ENCODE peak calls at places on chromosomes 12 and 14, in seven cellular contexts. One of them, this sample, is unnamed.

GRCh38 chr12:22657538-22657937 is 32.6 kb downstream of the ETNK1 start:
- DNase-seq in CD4-positive, CD25-positive, alpha-beta regulatory T cell: no peak
- DNase-seq in astrocyte of the spinal cord: no peak
- DNase-seq in AG04449: no peak
- DNase-seq in H7: no peak
- DNase-seq in tibial artery: no peak
- DNase-seq in left ventricle myocardium inferior: no peak
- DNase-seq in this sample: no peak

GRCh38 chr12:7059780-7060179 is 738 bp upstream of the C1S start:
- DNase-seq in AG04449: no peak
- DNase-seq in astrocyte of the spinal cord: no peak
- DNase-seq in CD4-positive, CD25-positive, alpha-beta regulatory T cell: no peak
- DNase-seq in H7: no peak
- DNase-seq in tibial artery: no peak
- DNase-seq in left ventricle myocardium inferior: no peak
- DNase-seq in this sample: no peak

GRCh38 chr12:32568241-32568640 is 110.9 kb upstream of the DNM1L start:
- DNase-seq in tibial artery: no peak
- DNase-seq in CD4-positive, CD25-positive, alpha-beta regulatory T cell: no peak
- DNase-seq in left ventricle myocardium inferior: no peak
- DNase-seq in H7: no peak
- DNase-seq in AG04449: peak; percentile 73
- DNase-seq in astrocyte of the spinal cord: peak; percentile 87
- DNase-seq in this sample: no peak

GRCh38 chr14:91870001-91870400 is 2.7 kb upstream of the TC2N start:
- DNase-seq in left ventricle myocardium inferior: no peak
- DNase-seq in tibial artery: no peak
- DNase-seq in astrocyte of the spinal cord: no peak
- DNase-seq in AG04449: no peak
- DNase-seq in CD4-positive, CD25-positive, alpha-beta regulatory T cell: peak; percentile 82
- DNase-seq in H7: no peak
- DNase-seq in this sample: peak; percentile 75

GRCh38 chr12:93614917-93615596 is 42.6 kb downstream of the SOCS2 start:
- DNase-seq in H7: no peak
- DNase-seq in tibial artery: no peak
- DNase-seq in left ventricle myocardium inferior: no peak
- DNase-seq in AG04449: no peak
- DNase-seq in CD4-positive, CD25-positive, alpha-beta regulatory T cell: no peak
- DNase-seq in astrocyte of the spinal cord: peak; percentile 9
- DNase-seq in this sample: no peak

GRCh38 chr14:96592591-96593388 is 90.6 kb downstream of the PAPOLA start:
- DNase-seq in left ventricle myocardium inferior: peak; percentile 41
- DNase-seq in CD4-positive, CD25-positive, alpha-beta regulatory T cell: peak; percentile 49
- DNase-seq in astrocyte of the spinal cord: peak; percentile 13
- DNase-seq in tibial artery: no peak
- DNase-seq in H7: peak; percentile 95
- DNase-seq in AG04449: no peak
- DNase-seq in this sample: peak; percentile 59

GRCh38 chr12:25394025-25394424 is 143.3 kb upstream of the KRAS start:
- DNase-seq in H7: no peak
- DNase-seq in AG04449: no peak
- DNase-seq in left ventricle myocardium inferior: no peak
- DNase-seq in tibial artery: no peak
- DNase-seq in astrocyte of the spinal cord: no peak
- DNase-seq in CD4-positive, CD25-positive, alpha-beta regulatory T cell: no peak
- DNase-seq in this sample: no peak

GRCh38 chr12:93748672-93749403 is 71.7 kb downstream of the CRADD start:
- DNase-seq in CD4-positive, CD25-positive, alpha-beta regulatory T cell: no peak
- DNase-seq in left ventricle myocardium inferior: no peak
- DNase-seq in AG04449: no peak
- DNase-seq in astrocyte of the spinal cord: no peak
- DNase-seq in tibial artery: no peak
- DNase-seq in H7: no peak
- DNase-seq in this sample: no peak

GRCh38 chr14:63875311-63875710 is 22.5 kb downstream of the SYNE2 start:
- DNase-seq in H7: no peak
- DNase-seq in astrocyte of the spinal cord: peak; percentile 74
- DNase-seq in tibial artery: no peak
- DNase-seq in left ventricle myocardium inferior: no peak
- DNase-seq in AG04449: no peak
- DNase-seq in CD4-positive, CD25-positive, alpha-beta regulatory T cell: no peak
- DNase-seq in this sample: no peak

GRCh38 chr12:122668268-122668667 is 34.9 kb downstream of the HCAR2 start:
- DNase-seq in H7: peak; percentile 46
- DNase-seq in astrocyte of the spinal cord: no peak
- DNase-seq in tibial artery: no peak
- DNase-seq in AG04449: no peak
- DNase-seq in left ventricle myocardium inferior: no peak
- DNase-seq in CD4-positive, CD25-positive, alpha-beta regulatory T cell: no peak
- DNase-seq in this sample: no peak

GRCh38 chr14:22650960-22651521 is 6.9 kb upstream of the OR6J1 start:
- DNase-seq in left ventricle myocardium inferior: no peak
- DNase-seq in H7: no peak
- DNase-seq in AG04449: no peak
- DNase-seq in CD4-positive, CD25-positive, alpha-beta regulatory T cell: no peak
- DNase-seq in astrocyte of the spinal cord: peak; percentile 55
- DNase-seq in tibial artery: no peak
- DNase-seq in this sample: no peak

GRCh38 chr12:56151672-56152131 is 685 bp upstream of the MYL6B start:
- DNase-seq in CD4-positive, CD25-positive, alpha-beta regulatory T cell: peak; percentile 73
- DNase-seq in H7: peak; percentile 84
- DNase-seq in AG04449: no peak
- DNase-seq in astrocyte of the spinal cord: no peak
- DNase-seq in left ventricle myocardium inferior: no peak
- DNase-seq in tibial artery: no peak
- DNase-seq in this sample: peak; percentile 26

GRCh38 chr12:118704517-118704916 is 276.8 kb upstream of the SRRM4 start:
- DNase-seq in left ventricle myocardium inferior: no peak
- DNase-seq in AG04449: no peak
- DNase-seq in astrocyte of the spinal cord: no peak
- DNase-seq in CD4-positive, CD25-positive, alpha-beta regulatory T cell: no peak
- DNase-seq in H7: peak; percentile 42
- DNase-seq in tibial artery: no peak
- DNase-seq in this sample: no peak

GRCh38 chr12:76554411-76555225 is 5.0 kb downstream of the OSBPL8 start:
- DNase-seq in AG04449: no peak
- DNase-seq in CD4-positive, CD25-positive, alpha-beta regulatory T cell: no peak
- DNase-seq in H7: no peak
- DNase-seq in left ventricle myocardium inferior: no peak
- DNase-seq in astrocyte of the spinal cord: no peak
- DNase-seq in tibial artery: no peak
- DNase-seq in this sample: no peak

GRCh38 chr12:59182191-59182590 is 261.9 kb upstream of the LRIG3 start:
- DNase-seq in H7: no peak
- DNase-seq in tibial artery: no peak
- DNase-seq in left ventricle myocardium inferior: no peak
- DNase-seq in astrocyte of the spinal cord: no peak
- DNase-seq in CD4-positive, CD25-positive, alpha-beta regulatory T cell: no peak
- DNase-seq in AG04449: no peak
- DNase-seq in this sample: no peak

GRCh38 chr12:56321027-56321426 is 5.2 kb upstream of the CNPY2 start:
- DNase-seq in tibial artery: no peak
- DNase-seq in left ventricle myocardium inferior: no peak
- DNase-seq in AG04449: no peak
- DNase-seq in CD4-positive, CD25-positive, alpha-beta regulatory T cell: no peak
- DNase-seq in astrocyte of the spinal cord: no peak
- DNase-seq in H7: no peak
- DNase-seq in this sample: no peak

GRCh38 chr12:31235868-31236395 is 90.0 kb downstream of the SINHCAF start:
- DNase-seq in CD4-positive, CD25-positive, alpha-beta regulatory T cell: no peak
- DNase-seq in AG04449: no peak
- DNase-seq in H7: no peak
- DNase-seq in tibial artery: no peak
- DNase-seq in left ventricle myocardium inferior: no peak
- DNase-seq in astrocyte of the spinal cord: no peak
- DNase-seq in this sample: no peak

GRCh38 chr14:34711808-34712712 is 2.3 kb downstream of the CFL2 start:
- DNase-seq in H7: no peak
- DNase-seq in left ventricle myocardium inferior: no peak
- DNase-seq in AG04449: no peak
- DNase-seq in tibial artery: no peak
- DNase-seq in astrocyte of the spinal cord: no peak
- DNase-seq in CD4-positive, CD25-positive, alpha-beta regulatory T cell: no peak
- DNase-seq in this sample: no peak

GRCh38 chr12:1530592-1531159 is 63.7 kb downstream of the FBXL14 start:
- DNase-seq in left ventricle myocardium inferior: no peak
- DNase-seq in CD4-positive, CD25-positive, alpha-beta regulatory T cell: no peak
- DNase-seq in AG04449: no peak
- DNase-seq in H7: peak; percentile 83
- DNase-seq in astrocyte of the spinal cord: no peak
- DNase-seq in tibial artery: no peak
- DNase-seq in this sample: no peak

GRCh38 chr12:9648701-9649531 is 20.6 kb upstream of the CLEC2D start:
- DNase-seq in AG04449: no peak
- DNase-seq in tibial artery: no peak
- DNase-seq in CD4-positive, CD25-positive, alpha-beta regulatory T cell: no peak
- DNase-seq in H7: no peak
- DNase-seq in astrocyte of the spinal cord: peak; percentile 4
- DNase-seq in left ventricle myocardium inferior: no peak
- DNase-seq in this sample: no peak

GRCh38 chr14:77320238-77320935 is at the start of gene POMT2:
- DNase-seq in tibial artery: peak; percentile 94
- DNase-seq in left ventricle myocardium inferior: peak; percentile 94
- DNase-seq in astrocyte of the spinal cord: peak; percentile 88
- DNase-seq in CD4-positive, CD25-positive, alpha-beta regulatory T cell: peak; percentile 92
- DNase-seq in H7: peak; percentile 96
- DNase-seq in AG04449: no peak
- DNase-seq in this sample: peak; percentile 90
- H3K4me3 ChIP-seq in tibial artery: peak within 1 kb of the TSS; percentile 90
- H3K4me3 ChIP-seq in left ventricle myocardium inferior: peak within 1 kb of the TSS; percentile 100
- H3K4me3 ChIP-seq in astrocyte of the spinal cord: peak within 1 kb of the TSS; percentile 81
- H3K4me3 ChIP-seq in CD4-positive, CD25-positive, alpha-beta regulatory T cell: peak within 1 kb of the TSS; percentile 79
- H3K4me3 ChIP-seq in H7: peak within 1 kb of the TSS; percentile 100
- H3K4me3 ChIP-seq in AG04449: peak within 1 kb of the TSS; percentile 87
- H3K4me3 ChIP-seq in this sample: peak within 1 kb of the TSS; percentile 92

DNA sequence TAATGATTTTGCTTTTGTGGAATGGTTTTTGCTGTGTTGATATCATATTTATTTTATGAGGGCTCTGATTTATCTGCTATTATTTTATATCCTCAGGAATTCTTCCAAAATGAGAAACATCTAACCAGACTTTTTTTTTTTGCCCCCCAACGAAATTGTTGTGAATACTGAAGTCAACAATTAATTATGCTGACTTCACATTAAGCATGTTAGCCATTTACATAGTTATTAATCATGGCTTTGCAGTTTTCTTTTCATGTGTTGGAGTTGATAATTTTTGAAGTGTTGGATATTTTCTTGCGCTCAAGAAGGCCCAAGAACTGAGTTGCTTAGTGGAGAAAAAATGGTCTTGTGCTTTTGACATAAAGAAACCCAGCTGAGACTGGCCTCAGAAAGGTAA is 246.6 kb upstream of the CRY1 start:
- DNase-seq in CD4-positive, CD25-positive, alpha-beta regulatory T cell: no peak
- DNase-seq in AG04449: no peak
- DNase-seq in astrocyte of the spinal cord: no peak
- DNase-seq in H7: no peak
- DNase-seq in left ventricle myocardium inferior: no peak
- DNase-seq in tibial artery: no peak
- DNase-seq in this sample: no peak
- H3K4me3 ChIP-seq in CD4-positive, CD25-positive, alpha-beta regulatory T cell: no peak overlapping the region
- H3K4me3 ChIP-seq in AG04449: no peak overlapping the region
- H3K4me3 ChIP-seq in astrocyte of the spinal cord: no peak overlapping the region
- H3K4me3 ChIP-seq in H7: no peak overlapping the region
- H3K4me3 ChIP-seq in left ventricle myocardium inferior: no peak overlapping the region
- H3K4me3 ChIP-seq in tibial artery: no peak overlapping the region
- H3K4me3 ChIP-seq in this sample: no peak overlapping the region

GRCh38 chr12:104171785-104172563 is 34.0 kb upstream of the NFYB start:
- DNase-seq in CD4-positive, CD25-positive, alpha-beta regulatory T cell: no peak
- DNase-seq in H7: peak; percentile 92
- DNase-seq in astrocyte of the spinal cord: no peak
- DNase-seq in left ventricle myocardium inferior: no peak
- DNase-seq in AG04449: no peak
- DNase-seq in tibial artery: no peak
- DNase-seq in this sample: no peak
- H3K4me3 ChIP-seq in CD4-positive, CD25-positive, alpha-beta regulatory T cell: no peak overlapping the region
- H3K4me3 ChIP-seq in H7: peak overlapping the region; percentile 4
- H3K4me3 ChIP-seq in astrocyte of the spinal cord: no peak overlapping the region
- H3K4me3 ChIP-seq in left ventricle myocardium inferior: no peak overlapping the region
- H3K4me3 ChIP-seq in AG04449: no peak overlapping the region
- H3K4me3 ChIP-seq in tibial artery: no peak overlapping the region
- H3K4me3 ChIP-seq in this sample: no peak overlapping the region

GRCh38 chr12:124499873-124500231 is 67.6 kb downstream of the NCOR2 start:
- DNase-seq in left ventricle myocardium inferior: no peak
- DNase-seq in H7: no peak
- DNase-seq in astrocyte of the spinal cord: no peak
- DNase-seq in tibial artery: no peak
- DNase-seq in AG04449: no peak
- DNase-seq in CD4-positive, CD25-positive, alpha-beta regulatory T cell: no peak
- DNase-seq in this sample: no peak

GRCh38 chr12:124501827-124502226 is 65.6 kb downstream of the NCOR2 start:
- DNase-seq in H7: no peak
- DNase-seq in AG04449: no peak
- DNase-seq in left ventricle myocardium inferior: no peak
- DNase-seq in CD4-positive, CD25-positive, alpha-beta regulatory T cell: no peak
- DNase-seq in tibial artery: no peak
- DNase-seq in astrocyte of the spinal cord: no peak
- DNase-seq in this sample: no peak

GRCh38 chr12:124501080-124501642 is 66.3 kb downstream of the NCOR2 start:
- DNase-seq in astrocyte of the spinal cord: no peak
- DNase-seq in H7: peak; percentile 70
- DNase-seq in AG04449: no peak
- DNase-seq in tibial artery: no peak
- DNase-seq in CD4-positive, CD25-positive, alpha-beta regulatory T cell: no peak
- DNase-seq in left ventricle myocardium inferior: no peak
- DNase-seq in this sample: no peak

GRCh38 chr12:124498870-124499753 is 68.3 kb downstream of the NCOR2 start:
- DNase-seq in left ventricle myocardium inferior: no peak
- DNase-seq in tibial artery: no peak
- DNase-seq in astrocyte of the spinal cord: peak; percentile 81
- DNase-seq in CD4-positive, CD25-positive, alpha-beta regulatory T cell: no peak
- DNase-seq in H7: peak; percentile 82
- DNase-seq in AG04449: no peak
- DNase-seq in this sample: no peak

DNA sequence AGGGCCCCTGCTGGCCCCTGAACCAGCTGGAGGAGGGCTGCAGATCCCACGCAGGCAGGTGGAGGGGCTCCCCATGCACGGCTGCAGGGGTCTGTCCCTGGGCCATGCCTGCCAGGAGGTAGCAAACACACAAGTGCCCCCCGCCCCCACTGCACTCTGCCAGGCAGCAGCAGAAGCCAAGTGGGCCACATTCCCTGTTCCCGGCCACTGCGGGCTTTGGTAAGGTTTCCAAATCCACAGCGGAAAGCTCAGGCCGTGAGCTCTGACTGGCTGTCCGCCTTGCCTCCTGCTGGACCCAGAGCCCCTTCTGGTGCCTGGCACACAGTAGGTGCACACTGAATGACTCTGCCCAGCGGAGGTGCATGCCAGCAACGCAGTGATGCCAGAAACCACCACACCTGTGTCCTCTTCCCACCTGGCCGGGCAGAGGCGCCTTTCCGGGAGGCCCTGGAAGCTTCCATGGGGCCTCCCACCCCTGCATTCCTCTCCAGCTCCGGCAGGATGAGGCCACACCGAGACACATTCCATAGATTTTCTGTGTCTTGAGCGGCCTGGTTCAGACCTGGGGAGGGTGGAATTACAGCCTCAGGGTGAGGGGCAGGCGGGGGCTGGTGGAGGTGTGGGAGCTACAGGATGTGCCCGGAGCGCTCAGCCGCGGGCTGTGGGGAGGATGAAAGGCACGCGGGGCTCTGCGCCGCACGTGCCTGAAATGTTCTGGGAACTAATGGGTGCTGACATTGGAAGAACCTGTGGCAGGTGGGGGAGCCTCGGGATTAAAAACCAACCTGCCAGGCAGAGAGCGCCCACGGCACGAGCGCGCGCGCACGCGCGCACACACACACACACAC is 67.0 kb downstream of the NCOR2 start:
- DNase-seq in CD4-positive, CD25-positive, alpha-beta regulatory T cell: no peak
- DNase-seq in left ventricle myocardium inferior: no peak
- DNase-seq in tibial artery: no peak
- DNase-seq in H7: peak; percentile 95
- DNase-seq in astrocyte of the spinal cord: peak; percentile 62
- DNase-seq in AG04449: no peak
- DNase-seq in this sample: no peak
- H3K4me3 ChIP-seq in CD4-positive, CD25-positive, alpha-beta regulatory T cell: no peak overlapping the region
- H3K4me3 ChIP-seq in left ventricle myocardium inferior: no peak overlapping the region
- H3K4me3 ChIP-seq in tibial artery: no peak overlapping the region
- H3K4me3 ChIP-seq in H7: no peak overlapping the region
- H3K4me3 ChIP-seq in astrocyte of the spinal cord: no peak overlapping the region
- H3K4me3 ChIP-seq in AG04449: no peak overlapping the region
- H3K4me3 ChIP-seq in this sample: no peak overlapping the region